ENCODE peak calls at places on chromosomes 16 and 17, in five cellular contexts. M is colonic mucosa, H is omental fat pad, N is B cell, O is GM20000. P is an unnamed sample.

GRCh38 chr17:29133146-29133713 is 47.0 kb downstream of the MYO18A start:
- DNase-seq in O (no peak), N (no peak), H (no peak), M (no peak), P (no peak)

GRCh38 chr17:14407541-14407940 is 106.7 kb downstream of the HS3ST3B1 start:
- DNase-seq in O (no peak), M (no peak), H (no peak), N (no peak), P (no peak)

GRCh38 chr16:67470314-67470713 is 10.6 kb downstream of the ATP6V0D1 start:
- DNase-seq in O (no peak), H (no peak), N (no peak), M (peak), P (no peak)

GRCh38 chr16:252366-253337 is 18.0 kb downstream of the FAM234A start:
- DNase-seq in O (peak), N (peak), H (no peak), M (peak), P (no peak)

GRCh38 chr17:28763804-28764266 is 20.0 kb downstream of the TRAF4 start:
- DNase-seq in N (peak), M (peak), H (peak), O (peak), P (no peak)

GRCh38 chr17:43768382-43768781 is 9.8 kb upstream of the SOST start:
- DNase-seq in N (peak), M (peak), H (no peak), O (no peak), P (peak)

GRCh38 chr17:80604007-80604728 is 59.5 kb downstream of the RPTOR start:
- DNase-seq in N (no peak), H (no peak), M (no peak), O (no peak), P (no peak)

GRCh38 chr17:62780273-62780672 is 27.8 kb downstream of the MARCHF10 start:
- DNase-seq in N (no peak), O (no peak), M (no peak), H (no peak), P (no peak)

GRCh38 chr17:49779730-49780220 is 8.7 kb upstream of the KAT7 start:
- DNase-seq in N (no peak), H (no peak), O (peak), M (peak), P (no peak)

GRCh38 chr16:72884037-72884436 is 163.9 kb downstream of the ZFHX3 start:
- DNase-seq in O (no peak), H (no peak), M (no peak), N (no peak), P (no peak)

GRCh38 chr17:50267074-50267841 is 7.0 kb upstream of the TMEM92 start:
- DNase-seq in O (peak), N (no peak), H (no peak), M (peak), P (peak)

GRCh38 chr16:51550785-51551184 is 399.7 kb upstream of the SALL1 start:
- DNase-seq in O (no peak), H (no peak), M (no peak), N (no peak), P (no peak)

GRCh38 chr16:1158456-1159324 is 5.8 kb downstream of the CACNA1H start:
- DNase-seq in O (no peak), H (no peak), M (peak), N (no peak), P (no peak)

GRCh38 chr17:73293031-73293430 is 18.8 kb downstream of the CDC42EP4 start:
- DNase-seq in N (no peak), M (no peak), H (no peak), O (no peak), P (no peak)

GRCh38 chr17:4838306-4838785 is 5.2 kb downstream of the MINK1 start:
- DNase-seq in N (no peak), O (no peak), M (no peak), H (no peak), P (no peak)

GRCh38 chr17:44376124-44376523 is 12.5 kb upstream of the FAM171A2 start:
- DNase-seq in O (peak), H (no peak), N (peak), M (no peak), P (no peak)

GRCh38 chr17:3012926-3013581 is 50.4 kb downstream of the OR1D5 start:
- DNase-seq in H (no peak), N (peak), M (peak), O (peak), P (no peak)

GRCh38 chr17:67884766-67885165 is 59.5 kb downstream of the BPTF start:
- DNase-seq in N (no peak), M (no peak), O (no peak), H (no peak), P (no peak)

GRCh38 chr17:17420561-17421269 is 56.1 kb upstream of the MED9 start:
- DNase-seq in H (no peak), N (no peak), M (no peak), O (no peak), P (no peak)

GRCh38 chr17:40615295-40615988 is 32.2 kb downstream of the SMARCE1 start:
- DNase-seq in N (peak), M (peak), H (no peak), O (peak), P (no peak)

GRCh38 chr16:10386517-10387377 is 886 bp downstream of the ATF7IP2 start:
- DNase-seq in H (no peak), N (no peak), O (no peak), M (no peak), P (no peak)

GRCh38 chr17:82077617-82078358 is 12.2 kb upstream of the DUS1L start:
- DNase-seq in H (no peak), O (no peak), M (no peak), N (no peak), P (no peak)

GRCh38 chr17:71633391-71633849 is 487.4 kb upstream of the SOX9 start:
- DNase-seq in O (no peak), M (peak), N (no peak), H (no peak), P (no peak)

GRCh38 chr16:68292425-68292824 is 18.3 kb downstream of the SLC7A6OS start:
- DNase-seq in O (no peak), N (no peak), M (no peak), H (no peak), P (no peak)

GRCh38 chr17:81032641-81033422 is 2.1 kb upstream of the BAIAP2 start:
- DNase-seq in H (no peak), M (no peak), N (no peak), O (no peak), P (no peak)

GRCh38 chr17:38326996-38327792 is 16.6 kb downstream of the GPR179 start:
- DNase-seq in O (no peak), H (no peak), M (no peak), N (no peak), P (no peak)

GRCh38 chr17:2400474-2400866 is 390 bp downstream of the MNT start:
- DNase-seq in H (no peak), N (peak), O (peak), M (peak), P (no peak)

GRCh38 chr17:63986842-63987615 is 11.1 kb upstream of the PRR29 start:
- DNase-seq in M (no peak), H (no peak), O (no peak), N (no peak), P (no peak)

GRCh38 chr17:12041316-12041715 is 20.6 kb downstream of the MAP2K4 start:
- DNase-seq in M (no peak), N (no peak), H (no peak), O (no peak), P (no peak)

GRCh38 chr16:67268136-67268579 is 11.2 kb upstream of the PLEKHG4 start:
- DNase-seq in N (no peak), M (no peak), O (no peak), H (peak), P (no peak)

GRCh38 chr17:48262982-48263586 is 155.5 kb downstream of the SNX11 start:
- DNase-seq in H (no peak), M (no peak), O (peak), N (no peak), P (no peak)

GRCh38 chr17:32755045-32755805 is 121.7 kb downstream of the MYO1D start:
- DNase-seq in O (peak), N (peak), M (no peak), H (no peak), P (no peak)
- TF ChIP-seq CTCF in O (no peak), N (peak), M (peak), H (no peak), P (peak)

DNA sequence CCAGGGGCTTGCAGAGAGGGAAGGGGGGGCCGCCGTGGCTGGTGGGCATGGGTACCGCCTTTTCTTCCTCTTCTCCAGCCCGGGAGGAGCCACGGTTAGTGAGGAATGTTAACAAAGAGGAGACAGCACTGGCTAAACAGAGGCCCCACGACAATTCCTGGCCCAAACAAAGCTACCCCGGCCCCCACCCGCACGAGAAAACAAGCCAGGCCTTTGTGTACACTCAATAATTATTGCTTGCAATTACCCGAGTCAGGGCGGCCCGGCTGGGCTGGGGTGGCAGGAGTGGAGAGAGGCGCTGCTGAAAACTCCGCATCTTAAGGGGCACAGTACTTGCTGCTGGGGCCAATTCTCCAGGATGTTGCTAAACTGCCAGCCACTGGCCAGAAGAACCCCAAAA is 56.4 kb downstream of the IRX5 start:
- DNase-seq in M (no peak), O (no peak), N (no peak), H (no peak), P (no peak)
- TF ChIP-seq CTCF in M (no peak), O (no peak), N (no peak), H (no peak), P (no peak)

GRCh38 chr16:85891033-85891775 is 7.8 kb upstream of the IRF8 start:
- DNase-seq in N (no peak), H (no peak), O (no peak), M (peak), P (no peak)
- TF ChIP-seq CTCF in N (no peak), H (no peak), O (no peak), M (no peak), P (no peak)

GRCh38 chr16:30143347-30143702 is 20.3 kb upstream of the MAPK3 start:
- DNase-seq in H (no peak), N (no peak), M (no peak), O (no peak), P (no peak)
- TF ChIP-seq CTCF in H (no peak), N (no peak), M (no peak), O (no peak), P (peak)

DNA sequence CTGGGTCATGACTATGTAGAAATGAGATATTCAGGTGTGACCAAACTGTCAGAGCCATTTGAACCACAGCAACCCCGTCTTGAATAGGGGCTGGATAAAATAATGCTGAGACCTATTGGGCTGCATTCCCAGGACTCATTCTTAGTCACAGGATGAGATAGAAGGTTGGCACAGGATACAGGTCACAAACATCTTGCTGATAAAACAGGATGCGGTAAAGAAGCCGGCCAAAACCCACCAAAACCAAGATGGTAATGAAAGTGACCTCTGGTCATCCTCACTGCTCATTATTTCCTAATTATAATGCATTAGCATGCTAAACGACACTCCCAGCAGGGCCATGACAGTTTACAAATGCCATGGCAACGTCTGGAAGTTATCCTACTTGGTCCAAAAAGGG is 545.5 kb downstream of the TMEM114 start:
- DNase-seq in N (no peak), M (no peak), H (no peak), O (no peak), P (no peak)
- TF ChIP-seq CTCF in N (no peak), M (no peak), H (no peak), O (no peak), P (no peak)

GRCh38 chr16:6949240-6949639 is 383.4 kb upstream of the RBFOX1 start:
- DNase-seq in M (no peak), N (no peak), O (no peak), H (no peak), P (no peak)

GRCh38 chr16:6946802-6947201 is 385.8 kb upstream of the RBFOX1 start:
- DNase-seq in M (no peak), O (no peak), N (no peak), H (no peak), P (no peak)

GRCh38 chr16:6947291-6947690 is 385.4 kb upstream of the RBFOX1 start:
- DNase-seq in M (no peak), N (no peak), O (no peak), H (no peak), P (no peak)

GRCh38 chr16:6940968-6941367 is 391.7 kb upstream of the RBFOX1 start:
- DNase-seq in N (no peak), O (no peak), H (no peak), M (no peak), P (no peak)

GRCh38 chr16:6946106-6946505 is 386.5 kb upstream of the RBFOX1 start:
- DNase-seq in M (no peak), N (no peak), O (no peak), H (no peak), P (no peak)
- TF ChIP-seq CTCF in M (no peak), N (no peak), O (no peak), H (no peak), P (no peak)

DNA sequence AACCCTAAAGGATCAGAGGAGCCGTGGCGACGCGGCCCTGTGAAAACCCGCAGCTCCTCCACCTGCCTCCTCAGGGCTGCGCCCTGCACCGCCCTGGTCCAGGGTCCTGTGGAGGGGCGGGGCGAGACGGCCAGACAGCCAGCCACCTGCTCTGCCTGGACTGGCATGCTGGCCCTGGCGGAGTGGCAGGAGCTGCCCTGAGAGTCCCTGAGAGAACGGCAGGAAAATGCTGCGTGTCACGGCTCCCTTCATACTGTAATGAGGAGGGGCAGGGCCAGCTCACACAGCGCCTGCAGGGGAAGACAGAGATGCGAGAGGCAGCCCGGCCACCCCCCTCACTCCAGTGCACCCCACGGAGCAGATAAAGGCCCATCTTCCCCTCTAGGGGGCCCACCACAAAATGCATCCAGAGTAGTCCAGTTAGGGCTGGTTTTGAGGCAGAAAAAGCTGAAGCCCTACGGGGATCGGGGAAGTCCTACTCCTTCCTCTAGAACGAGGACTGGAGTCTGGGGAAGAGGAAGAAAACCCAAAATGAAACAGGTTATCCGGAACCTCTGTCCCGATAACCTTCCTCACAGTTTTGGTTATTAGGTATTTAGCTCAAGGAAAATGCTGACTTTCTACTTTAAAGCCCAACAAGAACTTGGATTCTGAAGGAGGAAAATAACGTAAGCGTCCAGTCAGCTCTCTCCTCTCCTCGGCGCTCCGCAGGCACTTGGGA is 97.6 kb upstream of the DNAH17 start:
- DNase-seq in H (no peak), M (no peak), O (no peak), N (no peak), P (no peak)
- TF ChIP-seq CTCF in H (no peak), M (no peak), O (no peak), N (no peak), P (no peak)

GRCh38 chr17:36609498-36609862 is 8.1 kb downstream of the MRM1 start:
- DNase-seq in M (no peak), H (no peak), O (no peak), N (no peak), P (no peak)

GRCh38 chr17:36608280-36608679 is 6.9 kb downstream of the MRM1 start:
- DNase-seq in N (no peak), H (no peak), M (no peak), O (no peak), P (no peak)

GRCh38 chr17:36610472-36610871 is 9.1 kb downstream of the MRM1 start:
- DNase-seq in O (no peak), N (no peak), M (no peak), H (no peak), P (no peak)

GRCh38 chr17:36611345-36612072 is 10.1 kb downstream of the MRM1 start:
- DNase-seq in M (no peak), N (no peak), H (no peak), O (no peak), P (no peak)

GRCh38 chr17:36608794-36609497 is 7.6 kb downstream of the MRM1 start:
- DNase-seq in H (no peak), O (no peak), M (peak), N (no peak), P (peak)
- TF ChIP-seq CTCF in H (no peak), O (peak), M (no peak), N (peak), P (no peak)

P was measured in CD14-positive monocyte.